ENCODE peak calls at places on chromosomes 2 and 18, in four cellular contexts. O is PC-3, S is GM12878, V is IMR-90. E is an unnamed sample.

GRCh38 chr2:233142355-233142897 is 82.3 kb downstream of the INPP5D start:
- DNase-seq in O (no peak), S (peak; percentile 74), V (no peak), E (no peak)

GRCh38 chr2:45627911-45628310 is 16.8 kb upstream of the SRBD1 start:
- DNase-seq in O (no peak), S (no peak), V (peak; percentile 67), E (no peak)

GRCh38 chr2:655626-656025 is 21.6 kb downstream of the TMEM18 start:
- DNase-seq in O (no peak), S (no peak), V (peak; percentile 39), E (no peak)

GRCh38 chr2:241966671-241967070 is 97.1 kb downstream of the RTP5 start:
- DNase-seq in O (no peak), S (no peak), V (no peak), E (no peak)

GRCh38 chr2:216495656-216496055 is 3.0 kb upstream of the RPL37A start:
- DNase-seq in O (no peak), S (no peak), V (peak; percentile 77), E (no peak)

GRCh38 chr18:63878343-63878742 is 9.2 kb upstream of the SERPINB2 start:
- DNase-seq in O (no peak), S (no peak), V (peak; percentile 22), E (no peak)

GRCh38 chr2:8568543-8569302 is 113.1 kb upstream of the ID2 start:
- DNase-seq in O (no peak), S (no peak), V (no peak), E (no peak)

GRCh38 chr2:71930073-71930681 is 217.5 kb downstream of the CYP26B1 start:
- DNase-seq in O (peak; percentile 40), S (no peak), V (no peak), E (no peak)

GRCh38 chr2:119160361-119160965 is 1.9 kb upstream of the C1QL2 start:
- DNase-seq in O (no peak), S (no peak), V (no peak), E (no peak)

GRCh38 chr2:101337877-101338276 is 29.4 kb upstream of the RNF149 start:
- DNase-seq in O (peak; percentile 62), S (no peak), V (peak; percentile 43), E (no peak)

GRCh38 chr2:119291588-119292167 is 68.0 kb downstream of the STEAP3 start:
- DNase-seq in O (no peak), S (no peak), V (no peak), E (no peak)

GRCh38 chr2:7773362-7773973 is 856.3 kb downstream of the RNF144A start:
- DNase-seq in O (peak; percentile 89), S (peak; percentile 91), V (no peak), E (no peak)

GRCh38 chr2:140659293-140659692 is 1471.5 kb downstream of the LRP1B start:
- DNase-seq in O (peak; percentile 41), S (no peak), V (no peak), E (no peak)

GRCh38 chr18:74817576-74817975 is 219.9 kb downstream of the ZNF407 start:
- DNase-seq in O (no peak), S (no peak), V (no peak), E (no peak)

GRCh38 chr2:239294571-239295054 is 106.2 kb downstream of the HDAC4 start:
- DNase-seq in O (no peak), S (no peak), V (no peak), E (no peak)

GRCh38 chr18:23133860-23134779 is 1.2 kb upstream of the CABLES1 start:
- DNase-seq in O (peak; percentile 83), S (peak; percentile 59), V (no peak), E (no peak)

GRCh38 chr2:223100061-223100511 is 48.1 kb downstream of the KCNE4 start:
- DNase-seq in O (no peak), S (no peak), V (peak; percentile 77), E (no peak)

GRCh38 chr18:36567800-36568199 is 261.0 kb downstream of the TPGS2 start:
- DNase-seq in O (no peak), S (no peak), V (no peak), E (no peak)

GRCh38 chr2:96145028-96145939 is at the start of gene DUSP2:
- DNase-seq in O (peak; percentile 60), S (peak; percentile 85), V (peak; percentile 59), E (no peak)
- H3K9ac ChIP-seq in O (peak within 1 kb of the TSS; percentile 47), S (peak within 1 kb of the TSS; percentile 89), V (peak within 1 kb of the TSS; percentile 17), E (peak within 1 kb of the TSS; percentile 78)

GRCh38 chr18:24195296-24196053 is 56.6 kb downstream of the CABYR start:
- DNase-seq in O (no peak), S (no peak), V (no peak), E (no peak)
- H3K9ac ChIP-seq in O (no peak overlapping the region), S (no peak overlapping the region), V (no peak overlapping the region), E (no peak overlapping the region)

GRCh38 chr18:76621184-76621583 is 126.1 kb upstream of the ZNF516 start:
- DNase-seq in O (no peak), S (no peak), V (peak; percentile 38), E (no peak)
- H3K9ac ChIP-seq in O (no peak overlapping the region), S (no peak overlapping the region), V (no peak overlapping the region), E (no peak overlapping the region)

GRCh38 chr2:205520311-205520710 is 162.0 kb upstream of the NRP2 start:
- DNase-seq in O (no peak), S (no peak), V (no peak), E (no peak)

GRCh38 chr2:205527801-205528200 is 154.5 kb upstream of the NRP2 start:
- DNase-seq in O (peak; percentile 34), S (no peak), V (peak; percentile 59), E (no peak)

DNA sequence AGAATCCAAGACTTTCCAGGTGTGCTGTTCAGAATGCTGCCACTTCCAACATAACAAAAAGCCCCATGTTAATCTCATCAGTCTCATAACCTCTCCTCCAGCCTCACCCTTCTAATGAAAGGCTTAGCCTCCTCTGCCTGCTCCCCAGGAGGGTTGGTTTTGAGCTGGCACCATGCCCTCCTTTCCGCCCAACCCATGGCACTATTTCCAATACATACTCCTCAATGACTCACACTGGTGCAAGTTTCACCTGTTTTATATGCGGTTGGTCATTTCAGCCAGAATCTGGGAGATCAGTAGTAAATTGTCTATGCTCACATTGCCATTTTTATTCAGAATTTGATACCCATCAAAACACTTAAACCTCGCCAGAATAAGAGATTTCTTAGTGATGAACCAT is 157.6 kb upstream of the NRP2 start:
- DNase-seq in O (peak; percentile 89), S (no peak), V (no peak), E (no peak)
- H3K9ac ChIP-seq in O (no peak overlapping the region), S (no peak overlapping the region), V (no peak overlapping the region), E (no peak overlapping the region)

DNA sequence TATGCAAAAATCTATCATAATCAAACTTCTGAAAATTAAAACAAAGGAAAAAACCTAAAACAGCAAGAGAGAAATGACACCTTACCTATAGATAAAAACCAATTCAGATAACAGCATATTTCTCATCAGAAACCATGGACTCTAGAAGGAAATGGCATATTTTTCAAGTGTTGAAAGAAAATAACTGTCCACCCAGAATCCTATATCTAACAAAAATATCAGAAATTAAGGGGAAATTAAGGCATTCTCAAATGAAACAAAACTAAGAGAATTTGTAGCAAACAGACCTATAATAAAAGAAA is 257.2 kb downstream of the ANAPC1 start:
- DNase-seq in O (no peak), S (no peak), V (no peak), E (no peak)
- H3K9ac ChIP-seq in O (no peak overlapping the region), S (no peak overlapping the region), V (no peak overlapping the region), E (no peak overlapping the region)

GRCh38 chr2:116132833-116133232 is 1681.7 kb upstream of the DDX18 start:
- DNase-seq in O (no peak), S (no peak), V (no peak), E (no peak)
- H3K9ac ChIP-seq in O (no peak overlapping the region), S (no peak overlapping the region), V (no peak overlapping the region), E (no peak overlapping the region)

E was measured in NT2/D1.